ENCODE peak calls at places on chromosomes 3 and 15, in seven cellular contexts. O, H, C, A, V, J and L are unnamed samples.

GRCh38 chr15:59492389-59493377 is 54.7 kb downstream of the FAM81A start:
- DNase-seq in O (peak), H (peak), C (no peak), A (peak), V (no peak), J (peak), L (peak)

GRCh38 chr15:96362001-96362758 is 31.7 kb downstream of the NR2F2 start:
- DNase-seq in O (no peak), H (no peak), C (no peak), A (no peak), V (no peak), J (no peak), L (no peak)

GRCh38 chr3:33392144-33392543 is 48.1 kb downstream of the UBP1 start:
- DNase-seq in O (no peak), H (no peak), C (no peak), A (no peak), V (no peak), J (no peak), L (no peak)

GRCh38 chr15:22902578-22902977 is 64.1 kb downstream of the NIPA2 start:
- DNase-seq in O (no peak), H (no peak), C (no peak), A (no peak), V (no peak), J (no peak), L (no peak)

GRCh38 chr3:49724586-49724985 is 835 bp upstream of the GMPPB start:
- DNase-seq in O (no peak), H (peak), C (peak), A (no peak), V (peak), J (no peak), L (peak)

GRCh38 chr3:42653560-42654330 is at the start of gene ZBTB47:
- DNase-seq in O (peak), H (no peak), C (peak), A (peak), V (peak), J (no peak), L (peak)

GRCh38 chr3:181629701-181630100 is 82.0 kb upstream of the SOX2 start:
- DNase-seq in O (no peak), H (no peak), C (no peak), A (no peak), V (no peak), J (no peak), L (no peak)

GRCh38 chr3:58173029-58173669 is 37.6 kb downstream of the DNASE1L3 start:
- DNase-seq in O (no peak), H (no peak), C (no peak), A (no peak), V (no peak), J (no peak), L (no peak)

GRCh38 chr3:56778904-56779303 is 22.8 kb downstream of the ARHGEF3 start:
- DNase-seq in O (no peak), H (no peak), C (no peak), A (no peak), V (no peak), J (no peak), L (no peak)

GRCh38 chr15:97316362-97316761 is 644.1 kb upstream of the ARRDC4 start:
- DNase-seq in O (no peak), H (no peak), C (no peak), A (no peak), V (no peak), J (no peak), L (no peak)

GRCh38 chr15:25905140-25905539 is 42.0 kb upstream of the ATP10A start:
- DNase-seq in O (no peak), H (no peak), C (no peak), A (peak), V (peak), J (peak), L (no peak)

GRCh38 chr15:24718289-24719082 is 42.9 kb downstream of the NPAP1 start:
- DNase-seq in O (no peak), H (no peak), C (no peak), A (no peak), V (no peak), J (no peak), L (no peak)

GRCh38 chr3:170098753-170099152 is 61.0 kb downstream of the GPR160 start:
- DNase-seq in O (no peak), H (no peak), C (no peak), A (no peak), V (no peak), J (no peak), L (no peak)

GRCh38 chr3:49671291-49672288 is 2.6 kb upstream of the APEH start:
- DNase-seq in O (peak), H (peak), C (no peak), A (peak), V (peak), J (peak), L (peak)

GRCh38 chr3:16346413-16347081 is 81.5 kb downstream of the OXNAD1 start:
- DNase-seq in O (no peak), H (no peak), C (no peak), A (no peak), V (no peak), J (no peak), L (no peak)

GRCh38 chr15:95280711-95281110 is 1049.3 kb downstream of the MCTP2 start:
- DNase-seq in O (no peak), H (no peak), C (no peak), A (no peak), V (no peak), J (no peak), L (no peak)

DNA sequence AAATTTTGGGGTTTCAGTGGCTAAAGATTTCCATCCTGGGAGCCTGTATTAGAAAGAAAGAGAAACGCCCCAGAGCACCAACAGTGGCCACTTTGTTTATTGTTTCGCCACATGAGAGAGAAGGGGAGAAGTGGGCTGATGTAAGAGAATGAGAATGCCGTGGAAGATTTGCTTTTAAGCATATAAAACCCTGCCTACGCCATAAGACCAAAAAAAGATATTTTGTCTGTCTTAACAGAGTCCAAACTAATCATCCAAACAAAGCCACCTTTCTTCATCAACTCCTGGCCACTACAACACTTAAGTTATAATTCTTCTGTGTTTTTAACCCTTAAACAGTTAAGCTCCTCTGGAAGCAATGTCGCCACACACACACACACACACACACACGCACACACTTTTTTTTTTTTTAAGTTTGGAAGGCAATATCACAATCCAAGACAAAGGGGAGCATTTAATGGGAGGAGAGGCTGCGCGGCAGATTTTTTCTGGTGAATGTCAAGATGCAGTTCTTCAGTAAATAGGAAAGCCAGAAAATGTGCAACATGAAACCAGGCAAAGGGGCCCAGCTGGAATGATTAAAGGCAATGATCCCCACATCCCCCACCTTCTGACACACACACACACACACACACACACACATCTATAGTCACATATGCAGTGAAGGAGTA is 19.3 kb downstream of the EID1 start:
- DNase-seq in O (no peak), H (no peak), C (no peak), A (peak), V (no peak), J (peak), L (no peak)
- H3K4me3 ChIP-seq in O (no peak), H (no peak), C (peak), A (peak), V (no peak), J (peak), L (no peak)

DNA sequence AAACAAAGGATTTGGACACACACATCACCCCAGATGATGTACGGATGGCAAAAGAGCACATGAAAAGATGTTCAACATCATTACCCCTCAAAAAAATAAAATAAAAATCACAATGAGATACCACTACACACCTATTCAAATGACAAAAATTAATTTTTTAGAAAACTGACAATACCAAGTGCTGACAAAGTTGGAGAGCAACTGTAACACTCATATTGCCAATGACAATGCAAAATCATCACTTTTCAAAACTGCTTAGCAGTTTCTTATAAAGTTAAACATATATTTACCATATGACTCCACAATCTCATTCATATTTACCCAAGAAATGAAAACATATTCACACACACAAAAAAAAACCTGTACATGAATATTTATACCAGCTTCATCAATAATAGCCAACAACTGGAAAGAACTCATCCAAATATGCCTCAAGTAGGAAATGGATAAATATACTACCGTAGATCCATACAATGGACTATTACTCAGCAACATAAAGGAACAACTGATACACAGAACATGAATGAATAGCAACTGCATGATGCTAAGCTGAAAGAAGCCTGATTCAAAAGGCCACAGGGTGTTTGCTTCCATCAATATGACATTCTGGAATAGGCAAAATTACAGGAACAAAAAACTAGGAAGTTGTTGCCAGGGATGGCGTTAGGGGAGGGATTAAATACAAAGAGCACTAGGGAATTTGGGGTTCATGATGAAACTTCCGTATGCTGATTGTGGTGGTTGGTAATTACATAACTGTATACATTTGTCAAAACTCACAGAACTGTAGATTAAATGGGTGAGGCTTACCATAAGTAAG is 1.3 kb downstream of the FSIP1 start:
- DNase-seq in O (peak), H (no peak), C (no peak), A (no peak), V (no peak), J (no peak), L (no peak)
- H3K4me3 ChIP-seq in O (no peak), H (no peak), C (no peak), A (peak), V (no peak), J (no peak), L (no peak)

GRCh38 chr3:172514678-172515077 is 8.6 kb downstream of the TNFSF10 start:
- DNase-seq in O (no peak), H (no peak), C (no peak), A (no peak), V (no peak), J (no peak), L (no peak)

GRCh38 chr3:172513488-172513887 is 9.7 kb downstream of the TNFSF10 start:
- DNase-seq in O (no peak), H (no peak), C (no peak), A (no peak), V (no peak), J (peak), L (no peak)

GRCh38 chr3:172511783-172512357 is 11.4 kb downstream of the TNFSF10 start:
- DNase-seq in O (peak), H (no peak), C (no peak), A (no peak), V (no peak), J (no peak), L (no peak)

GRCh38 chr3:172515130-172515918 is 7.9 kb downstream of the TNFSF10 start:
- DNase-seq in O (no peak), H (no peak), C (no peak), A (no peak), V (no peak), J (no peak), L (no peak)

GRCh38 chr3:172512363-172512762 is 10.9 kb downstream of the TNFSF10 start:
- DNase-seq in O (peak), H (peak), C (no peak), A (no peak), V (peak), J (no peak), L (peak)
- H3K4me3 ChIP-seq in O (no peak), H (peak), C (no peak), A (no peak), V (no peak), J (no peak), L (no peak)

DNA sequence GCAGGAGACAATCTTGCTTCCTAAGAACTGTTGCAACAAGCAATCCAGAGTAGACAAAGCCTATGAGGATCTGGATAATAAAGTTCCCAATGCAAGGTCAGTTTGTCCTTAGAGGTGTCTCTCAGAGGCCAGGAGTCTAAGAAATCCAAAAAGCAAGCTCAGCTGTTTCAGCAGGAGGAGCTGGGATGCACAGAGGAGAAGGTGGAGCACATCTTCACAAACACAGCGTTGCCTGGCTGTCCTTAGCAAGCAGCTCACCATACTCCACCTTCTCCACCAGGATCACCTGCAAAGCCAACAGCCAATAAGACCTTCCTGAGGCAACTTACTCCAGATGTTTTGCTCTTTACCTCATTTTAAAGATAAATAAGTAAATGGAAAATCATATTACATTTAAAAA is 365 bp downstream of the ZBED2 start:
- DNase-seq in O (no peak), H (no peak), C (no peak), A (no peak), V (no peak), J (no peak), L (no peak)
- H3K4me3 ChIP-seq in O (no peak), H (no peak), C (no peak), A (no peak), V (no peak), J (no peak), L (peak)